ENCODE peak calls at places on chromosomes 13 and 19, in seven cellular contexts. Z, X, A, T, C, E and G are unnamed samples.

GRCh38 chr13:23810842-23811241 is 78.4 kb downstream of the MIPEP start:
- DNase-seq in Z (no peak), X (no peak), T (no peak), E (no peak), C (no peak), A (no peak), G (no peak)

GRCh38 chr13:33963134-33963533 is 145.2 kb downstream of the RFC3 start:
- DNase-seq in A (no peak), Z (no peak), T (no peak), X (no peak), C (no peak), E (no peak), G (no peak)

GRCh38 chr19:7738023-7738422 is 6.1 kb upstream of the CLEC4G start:
- DNase-seq in X (no peak), E (no peak), A (no peak), C (no peak), Z (no peak), T (no peak), G (no peak)

GRCh38 chr19:18651738-18652137 is 14.9 kb downstream of the KLHL26 start:
- DNase-seq in T (no peak), A (no peak), C (no peak), E (no peak), X (no peak), Z (no peak), G (no peak)

GRCh38 chr19:16429066-16429758 is 42.6 kb downstream of the EPS15L1 start:
- DNase-seq in A (no peak), T (no peak), X (no peak), E (no peak), Z (no peak), C (no peak), G (no peak)

GRCh38 chr19:52716578-52716977 is 18.3 kb downstream of the ZNF611 start:
- DNase-seq in X (no peak), Z (peak), A (peak), T (peak), C (no peak), E (no peak), G (no peak)

GRCh38 chr19:10419200-10419645 is 1.1 kb upstream of the PDE4A start:
- DNase-seq in T (no peak), X (no peak), Z (no peak), C (no peak), A (no peak), E (no peak), G (no peak)

GRCh38 chr19:4194353-4194752 is 11.9 kb downstream of the ANKRD24 start:
- DNase-seq in X (no peak), Z (no peak), T (no peak), C (no peak), A (no peak), E (no peak), G (no peak)

GRCh38 chr19:37594982-37595382 is 306 bp downstream of the ZNF540 start:
- DNase-seq in C (no peak), Z (no peak), E (peak), X (no peak), A (no peak), T (no peak), G (peak)

GRCh38 chr13:33125821-33126570 is 109.8 kb downstream of the KL start:
- DNase-seq in X (peak), T (peak), Z (peak), E (peak), A (peak), C (peak), G (peak)

GRCh38 chr13:108662528-108662927 is 33.1 kb downstream of the MYO16 start:
- DNase-seq in E (no peak), T (no peak), C (no peak), A (peak), X (no peak), Z (no peak), G (no peak)

GRCh38 chr13:51212808-51213728 is 9.1 kb upstream of the FAM124A start:
- DNase-seq in C (no peak), Z (no peak), E (no peak), X (no peak), A (no peak), T (no peak), G (no peak)

GRCh38 chr19:1482361-1483066 is 3.5 kb upstream of the C19orf25 start:
- DNase-seq in C (no peak), Z (no peak), E (no peak), X (no peak), T (no peak), A (no peak), G (no peak)

GRCh38 chr13:44660050-44660449 is 83.9 kb upstream of the TSC22D1 start:
- DNase-seq in C (no peak), A (no peak), E (no peak), Z (no peak), T (no peak), X (no peak), G (no peak)

GRCh38 chr19:31537136-31537535 is 187.9 kb upstream of the TSHZ3 start:
- DNase-seq in C (no peak), E (no peak), A (no peak), X (no peak), T (no peak), Z (no peak), G (no peak)

GRCh38 chr19:37867831-37868230 is 38.6 kb downstream of the WDR87 start:
- DNase-seq in X (no peak), T (no peak), A (no peak), E (no peak), Z (no peak), C (peak), G (peak)

GRCh38 chr19:44813331-44814131 is 4.6 kb downstream of the BCAM start:
- DNase-seq in E (no peak), C (no peak), Z (peak), A (no peak), X (no peak), T (no peak), G (no peak)

GRCh38 chr19:17260842-17261325 is 3.7 kb downstream of the USHBP1 start:
- DNase-seq in C (peak), Z (peak), X (peak), A (peak), T (peak), E (peak), G (peak)

GRCh38 chr13:39350461-39350881 is 252.5 kb downstream of the LHFPL6 start:
- DNase-seq in X (no peak), Z (no peak), A (no peak), T (no peak), E (no peak), C (no peak), G (no peak)

GRCh38 chr19:2053601-2054389 is 2.8 kb upstream of the MKNK2 start:
- DNase-seq in X (no peak), E (no peak), C (no peak), A (no peak), Z (peak), T (no peak), G (peak)

GRCh38 chr19:15399234-15399515 is 19.6 kb upstream of the AKAP8 start:
- DNase-seq in Z (no peak), T (no peak), X (no peak), C (no peak), E (no peak), A (no peak), G (no peak)

GRCh38 chr13:51600703-51601102 is 16.4 kb downstream of the WDFY2 start:
- DNase-seq in C (no peak), E (no peak), A (no peak), T (no peak), Z (no peak), X (no peak), G (no peak)

GRCh38 chr13:51605698-51606097 is 21.4 kb downstream of the WDFY2 start:
- DNase-seq in X (no peak), T (no peak), C (no peak), E (no peak), Z (no peak), A (no peak), G (no peak)

GRCh38 chr13:20684041-20684440 is 19.5 kb upstream of the IL17D start:
- DNase-seq in A (no peak), Z (no peak), T (no peak), C (no peak), E (peak), X (no peak), G (no peak)

GRCh38 chr19:1785310-1785709 is 26.8 kb downstream of the ATP8B3 start:
- DNase-seq in T (no peak), E (no peak), C (no peak), Z (no peak), A (no peak), X (no peak), G (no peak)

GRCh38 chr13:74272826-74273225 is 138.6 kb upstream of the KLF12 start:
- DNase-seq in E (no peak), A (no peak), C (no peak), Z (no peak), X (no peak), T (no peak), G (no peak)

GRCh38 chr13:109372666-109373065 is 413.7 kb downstream of the IRS2 start:
- DNase-seq in C (no peak), X (no peak), E (no peak), T (no peak), Z (no peak), A (no peak), G (no peak)

GRCh38 chr19:2255982-2256685 is at the start of gene JSRP1:
- DNase-seq in X (no peak), T (no peak), C (no peak), Z (no peak), A (no peak), E (no peak), G (no peak)

GRCh38 chr13:92807343-92807742 is 419.3 kb upstream of the GPC6 start:
- DNase-seq in A (no peak), Z (no peak), T (no peak), C (no peak), X (no peak), E (no peak), G (peak)

DNA sequence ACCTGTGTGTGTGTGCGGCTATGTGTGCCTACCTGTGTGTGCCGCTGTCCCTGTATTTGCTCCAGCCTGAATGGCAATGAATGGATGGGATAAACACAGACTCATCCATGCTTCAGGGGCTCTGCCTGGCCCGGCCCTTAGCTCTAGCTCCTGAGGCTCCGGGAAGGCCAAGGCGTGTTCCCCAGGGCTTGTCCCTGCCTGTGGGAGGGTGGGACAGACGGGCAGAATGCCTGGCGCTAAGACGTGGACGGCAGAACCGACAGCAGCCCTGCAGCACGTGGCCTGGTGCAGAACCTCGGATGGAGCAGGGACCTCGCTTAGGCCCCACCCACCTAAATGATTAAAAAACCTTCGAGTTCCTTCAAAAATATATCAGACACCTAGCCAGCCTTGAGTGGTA is 57.8 kb upstream of the C13orf46 start:
- DNase-seq in T (no peak), E (no peak), Z (no peak), C (no peak), X (no peak), A (no peak), G (no peak)
- H4K8ac ChIP-seq in T (no peak), E (no peak), Z (no peak), C (peak), X (no peak), A (no peak), G (no peak)

GRCh38 chr13:79384022-79384610 is 21.9 kb downstream of the RBM26 start:
- DNase-seq in Z (no peak), C (no peak), A (no peak), E (no peak), T (no peak), X (no peak), G (no peak)

GRCh38 chr13:79374578-79374977 is 31.5 kb downstream of the RBM26 start:
- DNase-seq in C (no peak), T (no peak), Z (no peak), X (no peak), E (no peak), A (no peak), G (no peak)

GRCh38 chr13:79380943-79381445 is 25.1 kb downstream of the RBM26 start:
- DNase-seq in E (no peak), X (no peak), C (no peak), Z (no peak), A (no peak), T (no peak), G (no peak)

GRCh38 chr13:79382545-79383275 is 23.3 kb downstream of the RBM26 start:
- DNase-seq in E (peak), X (no peak), Z (no peak), A (no peak), C (no peak), T (no peak), G (no peak)

DNA sequence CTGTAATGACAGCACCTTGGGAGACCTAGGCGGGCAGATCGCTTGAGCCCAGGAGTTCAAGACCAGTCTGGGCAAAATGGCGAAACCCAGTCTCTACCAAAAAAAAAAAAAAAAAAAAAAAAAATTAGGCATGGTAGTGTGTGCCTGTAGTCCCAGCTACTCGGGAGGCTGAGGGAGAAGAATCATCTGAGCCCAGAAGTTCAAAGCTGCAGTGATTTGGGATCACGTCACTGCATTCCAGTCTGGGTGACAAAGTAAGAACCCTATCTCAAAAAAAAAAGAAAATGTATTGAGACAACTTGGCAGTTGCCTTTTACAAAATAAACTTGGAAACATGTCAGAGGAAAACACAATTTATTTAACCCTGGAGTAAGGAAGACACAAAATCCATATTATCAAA is 26.8 kb downstream of the RBM26 start:
- DNase-seq in C (no peak), A (no peak), T (no peak), X (no peak), Z (no peak), E (no peak), G (no peak)
- H4K8ac ChIP-seq in C (no peak), A (no peak), T (no peak), X (no peak), Z (no peak), E (no peak), G (no peak)

DNA sequence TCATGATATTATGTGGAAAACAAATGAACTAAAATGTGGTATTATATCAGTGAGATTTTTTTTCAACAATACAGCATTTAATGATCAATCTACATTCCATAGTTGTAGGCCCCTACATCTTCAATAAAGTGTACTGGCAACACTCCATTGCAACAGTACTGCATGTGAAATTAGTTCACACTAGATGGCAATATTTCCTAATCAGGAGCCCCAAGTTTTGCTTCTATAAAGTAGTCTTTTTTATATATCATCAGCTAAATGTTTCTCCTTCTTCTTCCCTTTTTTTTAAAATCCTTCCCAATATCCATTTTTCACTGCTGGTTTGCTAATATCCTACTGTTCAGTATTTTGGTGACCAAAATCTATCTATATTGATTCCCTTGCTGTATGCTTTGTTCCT is 528.3 kb upstream of the ATXN8OS start:
- DNase-seq in T (no peak), E (no peak), X (no peak), C (peak), Z (no peak), A (peak), G (no peak)
- H4K8ac ChIP-seq in T (no peak), E (no peak), X (no peak), C (no peak), Z (no peak), A (no peak), G (no peak)

DNA sequence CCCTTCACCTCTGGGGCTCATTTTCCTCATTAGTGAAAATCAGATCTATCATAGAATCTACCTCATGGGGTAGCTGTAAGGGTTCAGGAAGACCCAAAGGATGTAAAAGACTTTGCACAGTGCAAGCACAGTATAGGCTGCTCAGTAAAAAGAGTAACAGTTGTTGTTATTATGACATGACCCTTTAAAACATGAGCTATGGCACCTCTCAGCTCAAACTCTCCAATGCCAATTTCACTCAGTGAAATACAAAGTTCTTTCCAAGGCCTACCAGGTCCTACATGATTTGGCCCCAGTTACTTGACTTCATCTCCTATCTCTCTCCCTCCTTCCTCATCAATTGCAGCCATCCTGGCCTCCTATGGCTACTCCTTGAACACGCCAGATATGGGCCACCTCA is 4.9 kb downstream of the SMG9 start:
- DNase-seq in Z (no peak), X (no peak), T (no peak), A (no peak), C (no peak), E (no peak), G (no peak)
- H4K8ac ChIP-seq in Z (no peak), X (no peak), T (no peak), A (no peak), C (no peak), E (no peak), G (no peak)

GRCh38 chr13:64154514-64154913 is 2738.9 kb upstream of the PCDH20 start:
- DNase-seq in T (no peak), E (no peak), A (peak), C (peak), X (no peak), Z (no peak), G (peak)
- H4K8ac ChIP-seq in T (no peak), E (no peak), A (no peak), C (no peak), X (no peak), Z (no peak), G (no peak)

GRCh38 chr13:99435116-99435515 is 66.2 kb upstream of the TM9SF2 start:
- DNase-seq in X (no peak), E (no peak), T (no peak), Z (no peak), A (no peak), C (no peak), G (no peak)

GRCh38 chr13:99436013-99436412 is 65.3 kb upstream of the TM9SF2 start:
- DNase-seq in X (no peak), E (no peak), T (no peak), C (no peak), A (no peak), Z (no peak), G (no peak)

GRCh38 chr13:99433543-99434075 is 67.7 kb upstream of the TM9SF2 start:
- DNase-seq in Z (no peak), T (no peak), C (no peak), X (no peak), A (no peak), E (no peak), G (no peak)

GRCh38 chr13:99432637-99433542 is 68.4 kb upstream of the TM9SF2 start:
- DNase-seq in C (peak), A (peak), E (peak), T (peak), X (peak), Z (peak), G (peak)

GRCh38 chr13:99434258-99434788 is 66.9 kb upstream of the TM9SF2 start:
- DNase-seq in E (no peak), X (no peak), A (peak), C (peak), Z (peak), T (no peak), G (no peak)
- H4K8ac ChIP-seq in E (no peak), X (no peak), A (no peak), C (no peak), Z (no peak), T (no peak), G (no peak)

DNA sequence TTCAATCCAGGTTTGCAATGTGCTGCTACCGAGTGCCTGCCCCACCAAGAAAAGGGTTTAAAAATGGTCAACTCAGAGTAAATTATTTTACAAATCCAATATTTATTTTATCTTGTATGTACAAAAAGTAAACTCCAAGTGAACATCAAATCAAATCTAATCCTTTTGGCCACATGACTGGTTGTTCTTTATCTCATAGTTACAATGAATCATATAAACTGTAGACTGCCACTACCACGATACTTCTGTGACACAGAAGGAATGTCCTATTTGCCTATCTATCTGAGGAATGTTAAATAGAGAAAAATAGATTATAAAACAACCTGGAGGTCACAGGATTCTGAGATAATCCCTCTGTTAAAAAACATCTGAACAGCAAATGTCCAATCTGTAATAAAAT is 362.6 kb downstream of the NALCN start:
- DNase-seq in C (peak), X (no peak), E (no peak), Z (no peak), A (no peak), T (no peak), G (peak)
- H4K8ac ChIP-seq in C (no peak), X (no peak), E (no peak), Z (no peak), A (no peak), T (no peak), G (no peak)

DNA sequence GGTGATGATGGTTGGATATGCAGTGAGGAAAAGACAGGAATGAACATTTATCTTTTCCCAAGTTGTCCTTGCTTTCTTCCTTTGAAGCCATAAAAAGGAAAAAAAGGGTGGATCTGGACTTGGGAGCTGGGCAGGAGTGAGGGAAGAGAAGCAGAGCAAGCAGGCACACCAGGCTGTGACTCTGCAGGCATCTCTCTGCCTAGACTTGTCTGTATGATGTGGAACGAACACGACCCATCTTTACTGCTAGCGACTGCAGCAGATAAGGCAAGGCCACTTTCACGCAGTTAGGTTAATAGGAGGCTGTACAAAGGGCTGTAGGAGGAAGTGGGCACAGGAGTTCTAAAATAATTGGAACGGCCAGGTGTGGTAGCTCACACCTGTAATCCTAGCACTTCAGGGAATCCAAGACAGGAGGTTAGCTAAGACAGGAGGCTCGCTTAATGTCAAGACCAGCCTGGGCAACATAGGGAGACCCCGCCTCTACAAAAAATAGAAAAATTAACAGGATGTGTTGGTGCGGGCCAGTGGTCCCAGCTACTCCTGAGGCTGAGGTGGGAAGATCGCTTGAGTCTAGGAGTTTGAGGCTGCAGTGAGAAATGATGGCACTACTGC is 961 bp upstream of the URI1 start:
- DNase-seq in T (no peak), Z (no peak), A (no peak), E (no peak), X (no peak), C (no peak), G (no peak)
- H4K8ac ChIP-seq in T (no peak), Z (no peak), A (no peak), E (no peak), X (no peak), C (no peak), G (no peak)